ENCODE peak calls at places on chromosome 1, in five cellular contexts. H, N, V, S and B are unnamed samples.

GRCh38 chr1:21509351-21510112 is at the start of gene ALPL:
- DNase-seq in H (no peak), N (no peak), V (no peak), S (no peak), B (no peak)

GRCh38 chr1:109089242-109090015 is 1.1 kb upstream of the TMEM167B start:
- DNase-seq in H (peak), N (peak), V (no peak), S (peak), B (peak)

GRCh38 chr1:29524285-29525065 is 288.2 kb downstream of the PTPRU start:
- DNase-seq in H (no peak), N (no peak), V (peak), S (no peak), B (no peak)

GRCh38 chr1:94050675-94051074 is 70.3 kb downstream of the ABCA4 start:
- DNase-seq in H (no peak), N (no peak), V (no peak), S (no peak), B (no peak)

GRCh38 chr1:25909062-25909461 is 2.8 kb upstream of the STMN1 start:
- DNase-seq in H (no peak), N (no peak), V (no peak), S (no peak), B (no peak)

GRCh38 chr1:25695991-25696330 is 79.4 kb downstream of the MAN1C1 start:
- DNase-seq in H (no peak), N (peak), V (no peak), S (no peak), B (no peak)

GRCh38 chr1:175124842-175125241 is 57.2 kb downstream of the TNN start:
- DNase-seq in H (no peak), N (no peak), V (no peak), S (no peak), B (no peak)

GRCh38 chr1:177091036-177091435 is 73.5 kb downstream of the ASTN1 start:
- DNase-seq in H (no peak), N (peak), V (no peak), S (no peak), B (no peak)

GRCh38 chr1:230113605-230114241 is 46.7 kb downstream of the GALNT2 start:
- DNase-seq in H (no peak), N (peak), V (no peak), S (no peak), B (no peak)

GRCh38 chr1:6544831-6545230 is 9.5 kb downstream of the NOL9 start:
- DNase-seq in H (no peak), N (peak), V (no peak), S (no peak), B (no peak)